ENCODE peak calls at places on chromosomes 12 and 14, in seven cellular contexts. C is neuronal stem cell, X is IMR-90, U is mesenchymal stem cell, H is mesendoderm, J is H1, R is trophoblast cell. P is an unnamed sample.

GRCh38 chr12:53427905-53428594 is 4.4 kb downstream of the AMHR2 start:
- DNase-seq in C (no peak), X (peak), U (peak), H (no peak), J (no peak), R (peak), P (no peak)

GRCh38 chr14:93857500-93857899 is 69.2 kb upstream of the PRIMA1 start:
- DNase-seq in C (no peak), X (no peak), U (no peak), H (peak), J (no peak), R (no peak), P (peak)

GRCh38 chr12:18810537-18811253 is 72.8 kb downstream of the CAPZA3 start:
- DNase-seq in C (no peak), X (no peak), U (no peak), H (no peak), J (no peak), R (no peak), P (no peak)

GRCh38 chr14:37172024-37172869 is at the start of gene SLC25A21:
- DNase-seq in C (peak), X (peak), U (peak), H (peak), J (peak), R (peak), P (peak)

GRCh38 chr14:92701826-92702225 is 46.6 kb downstream of the LGMN start:
- DNase-seq in C (no peak), X (no peak), U (no peak), H (no peak), J (no peak), R (no peak), P (no peak)

GRCh38 chr12:98901189-98901588 is 256.1 kb downstream of the APAF1 start:
- DNase-seq in C (no peak), X (no peak), U (no peak), H (peak), J (no peak), R (no peak), P (no peak)

GRCh38 chr14:21408152-21408551 is 24.3 kb upstream of the SUPT16H start:
- DNase-seq in C (no peak), X (peak), U (peak), H (no peak), J (no peak), R (peak), P (no peak)

GRCh38 chr12:95805864-95806669 is 15.5 kb upstream of the NTN4 start:
- DNase-seq in C (no peak), X (peak), U (peak), H (peak), J (no peak), R (peak), P (no peak)

GRCh38 chr12:107631715-107632114 is 53.9 kb upstream of the PWP1 start:
- DNase-seq in C (no peak), X (no peak), U (no peak), H (peak), J (no peak), R (peak), P (no peak)

GRCh38 chr12:32698285-32698684 is 19.2 kb downstream of the DNM1L start:
- DNase-seq in C (no peak), X (no peak), U (peak), H (peak), J (no peak), R (no peak), P (no peak)

DNA sequence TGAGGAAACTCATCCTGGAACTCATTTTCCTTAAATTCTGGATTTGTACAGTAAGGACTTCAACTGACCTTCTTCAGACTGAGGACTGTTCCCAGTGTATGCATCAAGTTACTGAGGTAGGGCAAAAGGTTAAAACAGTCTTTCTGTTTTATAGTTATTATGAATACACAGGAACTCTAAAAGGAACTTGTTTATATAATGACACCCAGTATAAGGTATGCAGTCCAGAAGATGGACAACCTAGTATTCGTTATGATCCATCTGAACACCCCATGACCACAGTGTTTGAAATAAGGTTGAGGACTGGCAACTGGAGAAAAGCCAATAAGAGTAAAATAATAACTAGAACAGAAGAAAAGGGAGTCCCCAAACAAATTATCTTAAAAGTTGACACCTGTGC is 779.9 kb upstream of the TMEM132C start:
- DNase-seq in C (no peak), X (no peak), U (no peak), H (no peak), J (no peak), R (no peak), P (no peak)
- H4K8ac ChIP-seq in C (no peak), X (no peak), U (no peak), H (no peak), J (no peak), R (no peak), P (no peak)

DNA sequence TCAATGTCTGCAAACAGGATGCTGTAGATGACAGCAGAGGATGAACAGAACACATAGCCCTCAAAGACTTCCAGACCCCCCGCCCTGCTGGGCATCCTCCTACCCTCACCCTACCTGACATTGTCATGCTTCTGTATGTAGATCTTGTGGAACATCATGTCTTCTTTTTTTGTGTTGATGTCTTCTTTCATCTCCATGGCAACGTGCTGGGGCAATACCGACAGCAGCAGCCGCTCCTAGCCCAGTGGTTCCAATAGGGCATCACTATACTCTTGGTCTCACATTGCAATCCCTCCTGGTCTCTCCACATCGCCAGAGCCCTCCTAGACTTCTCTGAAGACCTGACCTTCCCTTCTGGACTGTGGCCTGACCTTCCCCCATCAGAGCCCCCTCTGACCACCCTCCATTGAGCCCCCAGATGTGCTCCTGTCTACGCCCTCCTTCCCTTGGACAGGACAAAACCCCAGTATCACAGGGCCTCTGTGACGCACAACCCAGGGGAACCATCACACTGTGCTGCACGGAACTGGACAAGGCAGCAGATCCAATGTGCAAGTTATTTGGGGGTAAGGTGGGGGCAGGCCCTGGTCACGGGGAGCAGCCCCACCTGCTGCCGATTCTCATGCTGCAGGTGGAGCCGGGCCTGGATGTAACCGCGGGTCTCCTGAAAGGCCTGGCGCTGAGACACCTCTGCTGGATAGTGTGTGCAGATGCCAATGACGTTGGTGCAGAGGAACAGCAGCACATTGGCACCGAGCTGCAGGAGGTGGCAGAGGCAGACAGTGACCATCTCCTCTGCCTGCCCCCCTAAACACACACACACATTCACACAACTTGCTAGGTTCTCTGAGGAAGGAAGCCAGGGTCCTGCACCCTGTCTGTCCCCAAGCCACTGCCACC is 11.1 kb downstream of the ADCY6 start:
- DNase-seq in C (no peak), X (no peak), U (no peak), H (peak), J (no peak), R (no peak), P (peak)
- H4K8ac ChIP-seq in C (no peak), X (no peak), U (no peak), H (no peak), J (no peak), R (no peak), P (no peak)

GRCh38 chr14:78141590-78141989 is 28.6 kb upstream of the NRXN3 start:
- DNase-seq in C (no peak), X (no peak), U (no peak), H (no peak), J (no peak), R (no peak), P (no peak)

GRCh38 chr14:78135450-78135891 is 34.7 kb upstream of the NRXN3 start:
- DNase-seq in C (no peak), X (no peak), U (no peak), H (no peak), J (no peak), R (no peak), P (no peak)

GRCh38 chr14:78131616-78132015 is 38.6 kb upstream of the NRXN3 start:
- DNase-seq in C (no peak), X (no peak), U (no peak), H (no peak), J (no peak), R (no peak), P (no peak)

GRCh38 chr14:78131201-78131600 is 39.0 kb upstream of the NRXN3 start:
- DNase-seq in C (no peak), X (no peak), U (no peak), H (no peak), J (no peak), R (no peak), P (no peak)

GRCh38 chr14:78136695-78137094 is 33.5 kb upstream of the NRXN3 start:
- DNase-seq in C (no peak), X (no peak), U (no peak), H (no peak), J (no peak), R (no peak), P (no peak)
- H4K8ac ChIP-seq in C (no peak), X (no peak), U (no peak), H (no peak), J (no peak), R (no peak), P (no peak)

GRCh38 chr12:22289250-22289649 is 45.3 kb downstream of the ST8SIA1 start:
- DNase-seq in C (no peak), X (no peak), U (no peak), H (no peak), J (no peak), R (no peak), P (no peak)

GRCh38 chr12:22287056-22287455 is 47.5 kb downstream of the ST8SIA1 start:
- DNase-seq in C (no peak), X (no peak), U (peak), H (no peak), J (no peak), R (no peak), P (no peak)

GRCh38 chr12:22286569-22286968 is 47.9 kb downstream of the ST8SIA1 start:
- DNase-seq in C (no peak), X (peak), U (peak), H (no peak), J (no peak), R (no peak), P (no peak)

GRCh38 chr12:22285871-22286270 is 48.6 kb downstream of the ST8SIA1 start:
- DNase-seq in C (no peak), X (no peak), U (no peak), H (no peak), J (no peak), R (peak), P (no peak)

DNA sequence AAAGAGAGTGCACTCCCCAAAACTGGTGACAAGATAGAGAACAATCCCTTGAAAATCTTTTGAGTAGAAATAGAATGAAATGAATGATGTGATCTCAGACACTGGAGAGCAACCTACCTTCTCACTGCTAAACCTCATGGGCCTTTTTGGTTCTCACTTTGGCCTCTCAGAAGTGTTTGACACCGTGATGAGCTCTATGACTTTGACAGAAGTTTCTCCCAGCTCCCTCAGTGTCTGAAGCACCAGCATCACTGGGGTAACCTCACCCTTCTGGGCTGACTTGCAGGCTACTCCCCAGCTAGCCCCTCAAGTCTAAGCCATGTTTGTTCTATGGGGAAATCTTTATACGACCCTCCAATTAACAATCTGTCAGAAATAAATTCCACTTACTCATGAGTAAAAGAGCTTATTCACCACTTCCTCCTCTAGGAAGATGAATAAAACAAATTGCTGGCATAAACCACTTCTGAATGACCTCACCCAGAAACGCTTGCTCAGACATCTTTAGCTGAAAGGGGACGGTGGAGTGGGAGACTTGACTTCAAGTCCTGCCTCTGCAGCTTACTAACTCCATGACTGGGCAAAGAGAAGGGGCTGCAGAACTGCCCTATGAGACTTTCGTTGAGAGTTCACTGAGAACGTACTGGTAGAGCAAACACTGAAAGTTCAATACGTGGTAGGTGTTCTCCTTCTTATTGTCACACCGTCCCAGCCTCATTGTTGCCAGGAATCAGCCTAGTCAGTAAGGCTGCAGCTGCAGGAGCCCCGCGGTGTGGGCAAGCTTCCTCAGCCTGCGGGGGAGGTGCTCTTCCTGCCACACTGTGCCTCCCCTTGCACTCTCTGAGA is 46.5 kb downstream of the ST8SIA1 start:
- DNase-seq in C (no peak), X (peak), U (peak), H (peak), J (no peak), R (no peak), P (peak)
- H4K8ac ChIP-seq in C (no peak), X (peak), U (no peak), H (no peak), J (no peak), R (no peak), P (no peak)